ENCODE peak calls at places on chromosome 9, in five cellular contexts. H, I, R, A and K are unnamed samples.

GRCh38 chr9:94656976-94657375 is 17.7 kb upstream of the FBP1 start:
- DNase-seq in A (no peak), H (no peak), I (no peak), R (no peak), K (no peak)

GRCh38 chr9:70602364-70603019 is 188.0 kb upstream of the KLF9 start:
- DNase-seq in H (peak; percentile 16), R (peak; percentile 18), I (peak; percentile 95), A (peak; percentile 85), K (peak; percentile 40)

GRCh38 chr9:6501526-6502210 is 88.7 kb downstream of the UHRF2 start:
- DNase-seq in H (no peak), R (no peak), A (no peak), I (no peak), K (no peak)

GRCh38 chr9:111098093-111098492 is 59.8 kb upstream of the LPAR1 start:
- DNase-seq in H (no peak), I (no peak), R (no peak), A (no peak), K (no peak)

GRCh38 chr9:75467141-75467540 is 378.8 kb downstream of the OSTF1 start:
- DNase-seq in H (no peak), I (no peak), R (no peak), A (no peak), K (no peak)

GRCh38 chr9:90504486-90504885 is 138.1 kb downstream of the DIRAS2 start:
- DNase-seq in R (no peak), A (no peak), H (no peak), I (no peak), K (no peak)

GRCh38 chr9:110894731-110895130 is 143.5 kb downstream of the LPAR1 start:
- DNase-seq in A (no peak), I (no peak), R (no peak), H (no peak), K (no peak)

GRCh38 chr9:4299006-4299795 is 667 bp downstream of the GLIS3 start:
- DNase-seq in H (no peak), I (peak; percentile 68), A (peak; percentile 74), R (peak; percentile 30), K (peak; percentile 30)

GRCh38 chr9:119400607-119401006 is 31.4 kb upstream of the BRINP1 start:
- DNase-seq in A (no peak), R (no peak), H (no peak), I (no peak), K (no peak)

GRCh38 chr9:120362446-120362845 is 217.5 kb downstream of the CDK5RAP2 start:
- DNase-seq in A (no peak), R (no peak), I (peak; percentile 67), H (no peak), K (no peak)

GRCh38 chr9:89477395-89477794 is 20.5 kb downstream of the SEMA4D start:
- DNase-seq in I (no peak), A (peak; percentile 25), H (no peak), R (no peak), K (no peak)

GRCh38 chr9:99726758-99727157 is 94.9 kb upstream of the NR4A3 start:
- DNase-seq in R (no peak), H (no peak), A (no peak), I (no peak), K (no peak)

GRCh38 chr9:132834343-132834742 is 43.7 kb downstream of the AK8 start:
- DNase-seq in A (no peak), H (no peak), I (no peak), R (no peak), K (no peak)

GRCh38 chr9:120846906-120847305 is 4.2 kb upstream of the PSMD5 start:
- DNase-seq in I (peak; percentile 19), H (no peak), R (no peak), A (no peak), K (no peak)

GRCh38 chr9:94097788-94098413 is 13.6 kb downstream of the PTPDC1 start:
- DNase-seq in A (peak; percentile 68), R (no peak), H (no peak), I (peak; percentile 92), K (no peak)

GRCh38 chr9:123812984-123813383 is 116.9 kb downstream of the DENND1A start:
- DNase-seq in A (no peak), R (no peak), H (no peak), I (no peak), K (no peak)

GRCh38 chr9:131310833-131311554 is 21.5 kb downstream of the PLPP7 start:
- DNase-seq in H (peak; percentile 39), R (no peak), I (no peak), A (no peak), K (no peak)

GRCh38 chr9:136098844-136099243 is 3.8 kb upstream of the NACC2 start:
- DNase-seq in R (no peak), A (no peak), I (no peak), H (no peak), K (no peak)

GRCh38 chr9:125747053-125747764 is at the start of gene PBX3:
- DNase-seq in H (peak; percentile 37), A (peak; percentile 81), R (peak; percentile 63), I (no peak), K (peak; percentile 48)

GRCh38 chr9:38311382-38312270 is 80.9 kb upstream of the ALDH1B1 start:
- DNase-seq in I (no peak), R (peak; percentile 15), H (no peak), A (no peak), K (no peak)

GRCh38 chr9:133356391-133357091 is at the start of the genes SURF1 and SURF2:
- DNase-seq in A (peak; percentile 93), H (peak; percentile 88), I (peak; percentile 79), R (peak; percentile 93), K (peak; percentile 78)

GRCh38 chr9:117526674-117527073 is 111.8 kb upstream of the ASTN2 start:
- DNase-seq in A (no peak), R (no peak), I (no peak), H (no peak), K (no peak)

GRCh38 chr9:96875460-96876142 is 21.3 kb upstream of the ZNF782 start:
- DNase-seq in I (peak; percentile 61), R (peak; percentile 93), H (no peak), A (no peak), K (peak; percentile 80)

GRCh38 chr9:131398204-131398603 is 4.3 kb downstream of the PRRC2B start:
- DNase-seq in A (no peak), H (peak; percentile 31), I (no peak), R (no peak), K (no peak)

GRCh38 chr9:137602661-137603060 is 2.8 kb upstream of the ARRDC1 start:
- DNase-seq in A (no peak), I (no peak), R (no peak), H (no peak), K (no peak)

GRCh38 chr9:123421211-123421585 is 65.2 kb downstream of the CRB2 start:
- DNase-seq in I (no peak), R (no peak), H (no peak), A (peak; percentile 35), K (no peak)

GRCh38 chr9:136792321-136793062 is 1.3 kb downstream of the TMEM141 start:
- DNase-seq in R (no peak), I (no peak), A (no peak), H (no peak), K (no peak)

GRCh38 chr9:15509931-15510788 is 610 bp downstream of the PSIP1 start:
- DNase-seq in I (peak; percentile 24), R (peak; percentile 46), H (peak; percentile 49), A (peak; percentile 67), K (peak; percentile 30)

GRCh38 chr9:120914410-120914809 is 12.2 kb downstream of the TRAF1 start:
- DNase-seq in H (no peak), I (no peak), A (no peak), R (no peak), K (no peak)

GRCh38 chr9:93133641-93134017 is 422 bp downstream of the NINJ1 start:
- DNase-seq in H (no peak), I (peak; percentile 90), R (peak; percentile 78), A (peak; percentile 95), K (peak; percentile 51)

GRCh38 chr9:13427587-13427986 is 148.1 kb upstream of the MPDZ start:
- DNase-seq in A (no peak), I (peak; percentile 66), H (no peak), R (peak; percentile 0), K (peak; percentile 12)

GRCh38 chr9:2559212-2560152 is 62.1 kb upstream of the VLDLR start:
- DNase-seq in R (no peak), H (no peak), I (peak; percentile 95), A (peak; percentile 93), K (no peak)

GRCh38 chr9:126777733-126778132 is 27.1 kb upstream of the ZBTB43 start:
- DNase-seq in R (peak; percentile 51), H (no peak), I (no peak), A (no peak), K (no peak)
- TF ChIP-seq CTCF in R (peak; percentile 40), H (no peak), I (no peak), A (no peak), K (no peak)

GRCh38 chr9:134912126-134912840 is 5.4 kb downstream of the FCN1 start:
- DNase-seq in H (no peak), A (no peak), R (no peak), I (no peak), K (no peak)
- TF ChIP-seq CTCF in H (no peak), A (no peak), R (no peak), I (no peak), K (no peak)

DNA sequence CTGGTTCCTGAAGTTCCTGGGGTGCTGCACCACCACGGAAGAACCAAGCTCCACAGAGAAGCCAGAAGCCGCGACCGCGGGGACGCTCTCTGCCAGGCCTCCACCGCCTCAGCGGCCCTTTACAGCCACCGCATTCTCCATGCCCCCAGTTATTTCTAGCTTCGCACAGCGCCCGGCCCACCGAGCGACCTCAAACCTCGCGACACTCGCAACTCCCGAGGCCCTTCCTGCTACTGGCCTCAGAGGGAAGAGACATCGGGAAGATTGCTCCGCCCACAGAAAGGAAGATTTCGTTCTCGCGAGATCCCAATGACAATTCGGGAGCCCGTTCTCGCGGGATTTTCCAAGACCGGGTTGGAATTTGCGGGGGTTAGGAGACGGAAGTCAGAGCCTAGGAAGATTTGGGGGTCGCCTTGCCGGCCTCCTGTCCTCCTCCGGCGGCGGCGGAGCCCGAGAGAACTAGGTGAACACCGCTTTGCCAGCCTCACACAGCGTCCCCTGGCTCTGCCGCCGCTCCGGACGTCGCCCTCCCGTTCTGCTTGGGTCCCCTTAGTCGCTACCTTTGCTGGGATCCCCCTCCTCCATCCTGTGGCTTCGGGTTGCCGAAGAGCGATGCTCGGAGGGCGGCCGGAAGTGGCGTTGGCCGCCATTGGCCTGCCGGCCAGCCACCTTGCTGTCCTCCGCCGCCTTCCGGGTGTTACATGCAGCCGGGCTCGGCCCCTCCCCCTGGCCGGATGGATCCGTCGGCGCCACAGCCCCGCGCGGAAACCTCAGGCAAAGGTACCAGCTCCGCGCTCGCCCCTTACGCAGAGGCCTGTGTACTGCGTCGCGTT is at the start of gene ERCC6L2:
- DNase-seq in I (peak; percentile 99), R (peak; percentile 96), H (peak; percentile 87), A (peak; percentile 98), K (peak; percentile 94)
- TF ChIP-seq CTCF in I (no peak), R (no peak), H (no peak), A (no peak), K (peak; percentile 20)

GRCh38 chr9:129867138-129868032 is 32.1 kb downstream of the USP20 start:
- DNase-seq in I (no peak), H (no peak), A (no peak), R (no peak), K (no peak)
- TF ChIP-seq CTCF in I (no peak), H (no peak), A (no peak), R (no peak), K (no peak)

GRCh38 chr9:122016789-122017188 is 76.3 kb downstream of the TTLL11 start:
- DNase-seq in R (no peak), I (peak; percentile 19), A (no peak), H (no peak), K (no peak)
- TF ChIP-seq CTCF in R (peak; percentile 37), I (peak; percentile 25), A (no peak), H (no peak), K (peak; percentile 58)